ENCODE peak calls at places on chromosomes 2 and 18, in eight cellular contexts. A is A549, Q is RWPE2, H is ovary, O is fibroblast of mammary gland, E is MCF 10A, G is choroid plexus epithelial cell, J is brain microvascular endothelial cell. D is an unnamed sample.

GRCh38 chr2:109341904-109342303 is 212.9 kb downstream of the SH3RF3 start:
- DNase-seq in J (no peak), E (no peak), A (no peak), Q (no peak), G (no peak), O (no peak), H (no peak), D (no peak)

GRCh38 chr2:77797088-77797487 is 274.9 kb upstream of the LRRTM4 start:
- DNase-seq in Q (no peak), E (no peak), A (no peak), O (no peak), J (no peak), H (no peak), G (no peak), D (no peak)

GRCh38 chr2:61733563-61733962 is 120.3 kb downstream of the FAM161A start:
- DNase-seq in J (peak; percentile 49), Q (no peak), A (no peak), G (peak; percentile 28), E (peak; percentile 31), O (no peak), H (no peak), D (no peak)

GRCh38 chr2:113965644-113966043 is 75.8 kb downstream of the ACTR3 start:
- DNase-seq in E (peak; percentile 44), A (no peak), Q (no peak), G (peak; percentile 68), H (no peak), O (peak; percentile 46), J (peak; percentile 44), D (no peak)

GRCh38 chr2:232761301-232761907 is 15.0 kb downstream of the KCNJ13 start:
- DNase-seq in A (peak; percentile 29), G (peak; percentile 78), Q (no peak), J (peak; percentile 32), H (no peak), E (peak; percentile 54), O (peak; percentile 37), D (no peak)

GRCh38 chr2:166238176-166238575 is 110.4 kb upstream of the SCN1A start:
- DNase-seq in A (no peak), H (no peak), O (no peak), Q (no peak), G (peak; percentile 63), E (no peak), J (no peak), D (no peak)

GRCh38 chr2:183729380-183729779 is 605.1 kb downstream of the NUP35 start:
- DNase-seq in A (no peak), H (no peak), E (no peak), O (no peak), J (no peak), G (no peak), Q (no peak), D (no peak)

GRCh38 chr18:3671181-3671580 is 221.2 kb downstream of the TGIF1 start:
- DNase-seq in O (no peak), E (no peak), G (no peak), H (no peak), Q (no peak), J (no peak), A (no peak), D (no peak)

GRCh38 chr18:21486905-21487437 is 113.5 kb downstream of the ESCO1 start:
- DNase-seq in G (no peak), E (no peak), O (no peak), H (no peak), J (no peak), Q (no peak), A (no peak), D (no peak)

GRCh38 chr2:171878481-171878993 is 15.5 kb downstream of the SLC25A12 start:
- DNase-seq in H (peak; percentile 44), G (peak; percentile 96), O (peak; percentile 72), J (peak; percentile 80), E (peak; percentile 51), A (no peak), Q (no peak), D (no peak)

GRCh38 chr2:146992466-146992865 is 852.4 kb upstream of the ACVR2A start:
- DNase-seq in G (no peak), A (no peak), Q (no peak), J (no peak), H (no peak), O (no peak), E (peak; percentile 27), D (no peak)

GRCh38 chr2:239002960-239003932 is 155.4 kb downstream of the TWIST2 start:
- DNase-seq in Q (no peak), G (peak; percentile 69), A (no peak), O (peak; percentile 76), E (peak; percentile 62), H (no peak), J (no peak), D (no peak)

GRCh38 chr2:212683346-212683745 is 144.7 kb upstream of the ERBB4 start:
- DNase-seq in G (peak; percentile 48), A (no peak), O (peak; percentile 28), H (no peak), Q (no peak), J (peak; percentile 20), E (no peak), D (no peak)

GRCh38 chr2:172094319-172095145 is 8.2 kb downstream of the DLX2 start:
- DNase-seq in O (no peak), E (peak; percentile 24), Q (peak; percentile 61), H (no peak), A (peak; percentile 43), G (no peak), J (no peak), D (peak; percentile 47)

GRCh38 chr18:58140366-58141325 is 96.6 kb downstream of the NEDD4L start:
- DNase-seq in A (no peak), G (no peak), Q (no peak), H (no peak), E (no peak), J (no peak), O (no peak), D (no peak)

GRCh38 chr2:11822746-11823411 is 76.4 kb downstream of the LPIN1 start:
- DNase-seq in A (no peak), H (peak; percentile 48), Q (no peak), G (no peak), O (no peak), E (peak; percentile 69), J (no peak), D (no peak)

GRCh38 chr2:150063432-150063889 is 424.0 kb downstream of the RND3 start:
- DNase-seq in A (no peak), J (peak; percentile 49), E (peak; percentile 17), G (peak; percentile 43), O (peak; percentile 86), Q (no peak), H (no peak), D (no peak)

GRCh38 chr2:120203341-120204021 is 19.7 kb downstream of the TMEM185B start:
- DNase-seq in Q (no peak), E (no peak), J (no peak), A (no peak), G (no peak), H (no peak), O (no peak), D (no peak)

GRCh38 chr2:131588152-131588873 is 60.6 kb downstream of the CCDC74A start:
- DNase-seq in O (no peak), E (no peak), Q (no peak), H (no peak), J (no peak), G (no peak), A (no peak), D (no peak)

GRCh38 chr2:239496700-239497099 is 95.9 kb upstream of the HDAC4 start:
- DNase-seq in E (no peak), G (no peak), H (no peak), J (no peak), O (peak; percentile 16), Q (no peak), A (no peak), D (no peak)

GRCh38 chr2:85433511-85434089 is 15.1 kb downstream of the SH2D6 start:
- DNase-seq in O (peak; percentile 98), G (peak; percentile 95), H (peak; percentile 89), J (no peak), Q (peak; percentile 85), E (peak; percentile 96), A (no peak), D (no peak)

DNA sequence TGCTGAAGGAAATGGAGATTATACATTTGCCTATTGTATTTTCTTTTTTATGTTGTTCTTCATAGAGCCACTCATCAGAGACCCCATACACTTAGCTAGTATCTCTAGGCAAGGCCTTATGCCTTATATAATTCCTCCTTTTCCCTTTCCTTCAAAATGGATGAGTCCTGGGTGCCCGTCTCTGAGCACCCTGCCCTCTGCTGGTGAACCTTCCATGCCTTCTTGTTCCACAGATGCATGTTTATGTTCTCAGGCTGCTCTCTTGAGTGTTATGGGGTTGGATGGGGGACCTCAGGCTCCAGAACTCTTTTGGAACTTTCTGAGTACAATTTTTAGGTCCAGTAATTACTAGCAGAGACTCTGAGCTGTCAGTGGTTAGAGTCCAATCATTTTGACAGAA is 368.6 kb upstream of the SPRED2 start:
- DNase-seq in O (peak; percentile 33), A (no peak), Q (no peak), G (peak; percentile 43), E (peak; percentile 49), J (peak; percentile 12), H (no peak), D (no peak)
- TF ChIP-seq CTCF in O (peak; percentile 45), A (peak; percentile 32), Q (peak; percentile 34), G (peak; percentile 62), E (no peak), J (peak; percentile 55), H (no peak), D (peak; percentile 36)

GRCh38 chr2:37992631-37993030 is 67.5 kb downstream of the RMDN2 start:
- DNase-seq in A (no peak), Q (no peak), O (no peak), J (no peak), G (no peak), E (no peak), H (no peak), D (no peak)

GRCh38 chr2:37997629-37998028 is 72.5 kb downstream of the RMDN2 start:
- DNase-seq in A (no peak), J (no peak), O (peak; percentile 46), E (no peak), Q (no peak), G (no peak), H (no peak), D (no peak)

GRCh38 chr2:37993135-37993534 is 68.0 kb downstream of the RMDN2 start:
- DNase-seq in J (peak; percentile 22), A (no peak), G (peak; percentile 73), H (no peak), E (peak; percentile 18), Q (no peak), O (peak; percentile 38), D (no peak)
- TF ChIP-seq CTCF in J (peak; percentile 55), A (no peak), G (peak; percentile 58), H (no peak), E (no peak), Q (peak; percentile 18), O (peak; percentile 29), D (no peak)

DNA sequence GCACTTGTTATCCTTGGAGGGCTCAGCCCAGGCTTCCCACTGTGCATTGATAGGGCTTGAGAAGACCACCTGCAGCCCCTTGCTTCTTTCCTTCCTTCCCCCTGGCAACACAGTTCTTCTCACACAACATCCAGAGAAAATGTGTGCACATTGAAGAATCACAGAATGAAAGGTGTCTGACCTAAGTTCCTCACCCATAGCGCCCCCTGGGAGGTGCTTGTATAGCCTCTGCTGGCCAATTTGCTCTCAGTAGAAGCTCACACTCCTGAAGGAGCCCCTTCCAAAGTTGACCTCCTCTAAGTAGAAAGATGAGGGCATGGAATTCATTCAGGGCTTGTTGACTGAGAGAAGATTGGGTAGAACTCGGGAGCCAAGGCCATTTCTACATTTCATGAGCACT is 758.4 kb upstream of the KLHL29 start:
- DNase-seq in E (peak; percentile 0), A (no peak), Q (no peak), H (no peak), G (no peak), O (no peak), J (no peak), D (no peak)
- TF ChIP-seq CTCF in E (no peak), A (no peak), Q (peak; percentile 12), H (no peak), G (no peak), O (no peak), J (no peak), D (peak; percentile 33)

GRCh38 chr2:195734395-195734794 is 77.4 kb downstream of the SLC39A10 start:
- DNase-seq in G (peak; percentile 26), J (no peak), O (no peak), Q (no peak), H (no peak), A (no peak), E (no peak), D (no peak)
- TF ChIP-seq CTCF in G (no peak), J (no peak), O (no peak), Q (no peak), H (no peak), A (no peak), E (no peak), D (no peak)

D was measured in D721Med.